ENCODE peak calls at places on chromosomes 16 and 17, in nine cellular contexts. B, E, R, S, N, G, A, H and K are unnamed samples.

GRCh38 chr17:46191332-46192210 is 1.7 kb downstream of the KANSL1 start:
- DNase-seq in B (peak), A (peak), G (peak), H (no peak), N (peak), R (no peak), E (no peak), S (no peak), K (no peak)

GRCh38 chr16:711548-712320 is 3.2 kb upstream of the METRN start:
- DNase-seq in N (peak), A (peak), R (no peak), G (peak), H (no peak), E (peak), B (no peak), S (peak), K (no peak)

GRCh38 chr17:60223456-60223855 is 73.7 kb downstream of the CA4 start:
- DNase-seq in E (no peak), A (no peak), R (no peak), S (no peak), H (no peak), G (no peak), N (no peak), B (no peak), K (no peak)

GRCh38 chr17:61495161-61495857 is 43.1 kb downstream of the TBX4 start:
- DNase-seq in B (no peak), H (no peak), N (no peak), S (no peak), A (peak), E (no peak), G (no peak), R (no peak), K (no peak)

GRCh38 chr17:50213026-50214015 is 11.9 kb upstream of the COL1A1 start:
- DNase-seq in R (peak), G (no peak), E (no peak), A (no peak), S (peak), B (no peak), H (no peak), N (no peak), K (no peak)

GRCh38 chr16:68790130-68790761 is 53.1 kb upstream of the TANGO6 start:
- DNase-seq in G (no peak), N (peak), E (no peak), A (peak), R (no peak), S (peak), H (no peak), B (peak), K (no peak)

GRCh38 chr16:81936209-81936608 is 75.1 kb downstream of the SDR42E1 start:
- DNase-seq in N (no peak), E (no peak), G (no peak), A (no peak), S (no peak), R (no peak), H (no peak), B (no peak), K (no peak)

GRCh38 chr17:6510321-6511023 is 45.9 kb downstream of the PITPNM3 start:
- DNase-seq in A (peak), G (no peak), S (no peak), R (no peak), E (no peak), B (no peak), N (no peak), H (peak), K (no peak)

GRCh38 chr16:87702325-87702811 is 63.4 kb downstream of the KLHDC4 start:
- DNase-seq in H (no peak), B (peak), A (no peak), N (no peak), R (no peak), G (peak), S (no peak), E (no peak), K (no peak)
- TF ChIP-seq POLR2A in H (no peak), B (no peak), A (no peak), N (no peak), R (no peak), G (no peak), S (no peak), E (no peak), K (no peak)

GRCh38 chr16:55151901-55152300 is 172.1 kb upstream of the IRX6 start:
- DNase-seq in E (no peak), G (no peak), H (no peak), S (no peak), R (no peak), A (no peak), N (no peak), B (no peak), K (no peak)

GRCh38 chr16:55154956-55155355 is 169.0 kb upstream of the IRX6 start:
- DNase-seq in A (no peak), G (no peak), N (no peak), B (no peak), E (no peak), H (no peak), S (no peak), R (no peak), K (no peak)

GRCh38 chr16:55155815-55156214 is 168.2 kb upstream of the IRX6 start:
- DNase-seq in R (no peak), E (no peak), A (no peak), N (no peak), H (no peak), B (no peak), G (no peak), S (no peak), K (no peak)

GRCh38 chr16:55152875-55153390 is 171.1 kb upstream of the IRX6 start:
- DNase-seq in N (no peak), R (no peak), A (no peak), B (no peak), E (no peak), H (no peak), S (no peak), G (no peak), K (no peak)

GRCh38 chr16:55154261-55154660 is 169.7 kb upstream of the IRX6 start:
- DNase-seq in H (no peak), N (no peak), E (no peak), G (no peak), S (no peak), R (no peak), B (no peak), A (no peak), K (no peak)
- TF ChIP-seq POLR2A in H (no peak), N (no peak), E (no peak), G (no peak), S (no peak), R (no peak), B (no peak), A (no peak), K (no peak)

GRCh38 chr16:31201511-31202401 is 804 bp downstream of the PYCARD start:
- DNase-seq in N (no peak), B (no peak), E (no peak), H (no peak), G (no peak), S (peak), A (no peak), R (no peak), K (peak)
- TF ChIP-seq POLR2A in N (no peak), B (no peak), E (no peak), H (no peak), G (no peak), S (no peak), A (no peak), R (no peak), K (no peak)

DNA sequence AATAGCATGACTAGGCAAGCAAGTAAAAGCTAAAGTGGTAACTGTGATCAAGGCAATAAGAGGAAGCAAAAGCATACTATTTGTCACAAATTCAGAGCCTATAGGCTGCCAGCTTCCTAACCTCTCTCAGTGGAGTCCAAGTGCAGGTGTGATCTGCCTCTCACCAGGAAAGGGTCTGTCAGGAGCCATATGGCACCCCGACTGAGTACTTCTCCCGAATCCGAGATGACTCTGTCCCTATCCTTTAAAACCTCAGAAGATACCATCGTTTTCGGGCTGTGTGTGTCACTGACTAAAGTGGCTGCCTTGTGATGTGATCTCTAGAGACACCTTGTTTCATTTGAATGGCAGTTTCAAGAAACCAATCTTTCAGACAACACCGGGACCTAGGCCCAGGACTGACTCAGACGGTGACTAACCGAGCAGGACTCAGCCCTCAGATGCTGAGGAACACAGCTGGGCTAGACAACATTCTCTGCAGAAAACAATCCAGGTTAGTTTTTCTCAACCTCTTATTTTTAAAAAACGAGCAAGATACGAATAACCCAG is 63.6 kb downstream of the SMG6 start:
- DNase-seq in A (peak), R (no peak), S (peak), B (peak), N (no peak), H (no peak), G (peak), E (peak), K (peak)
- TF ChIP-seq POLR2A in A (no peak), R (no peak), S (no peak), B (no peak), N (no peak), H (no peak), G (no peak), E (no peak), K (no peak)

GRCh38 chr17:78351449-78352006 is 8.3 kb downstream of the SOCS3 start:
- DNase-seq in A (peak), G (peak), E (peak), H (peak), N (peak), S (peak), B (no peak), R (peak), K (peak)
- TF ChIP-seq POLR2A in A (no peak), G (no peak), E (no peak), H (peak), N (no peak), S (no peak), B (no peak), R (no peak), K (no peak)

GRCh38 chr16:13780406-13780805 is 139.5 kb upstream of the ERCC4 start:
- DNase-seq in G (no peak), N (no peak), B (no peak), S (no peak), H (no peak), E (no peak), A (no peak), R (no peak), K (no peak)

GRCh38 chr16:13780841-13781553 is 139.0 kb upstream of the ERCC4 start:
- DNase-seq in A (no peak), G (no peak), E (no peak), S (no peak), R (no peak), B (no peak), H (no peak), N (no peak), K (no peak)

GRCh38 chr16:13781579-13782338 is 138.2 kb upstream of the ERCC4 start:
- DNase-seq in A (no peak), G (no peak), E (no peak), H (no peak), S (no peak), R (no peak), N (no peak), B (no peak), K (no peak)

DNA sequence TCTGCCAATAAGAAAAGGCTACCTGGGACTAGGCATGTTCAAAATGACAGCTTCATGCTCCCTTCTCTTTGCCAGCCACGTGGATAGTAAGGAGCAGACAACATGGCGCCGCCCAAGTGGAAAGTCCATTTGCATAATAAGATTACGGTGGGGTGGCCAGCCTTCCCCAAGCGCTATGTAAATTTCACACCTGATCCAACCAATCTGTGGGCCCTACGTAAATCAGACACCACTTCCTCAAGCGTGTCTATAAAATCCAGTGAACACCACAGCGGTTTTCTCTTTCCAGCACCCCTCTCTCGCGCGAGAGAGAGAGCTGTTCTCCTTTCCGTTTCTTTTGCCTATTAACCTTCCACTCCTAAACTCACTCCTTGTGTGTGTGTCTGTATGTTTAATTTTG is 140.3 kb upstream of the ERCC4 start:
- DNase-seq in A (no peak), B (no peak), G (peak), E (no peak), S (no peak), H (no peak), N (no peak), R (no peak), K (no peak)
- TF ChIP-seq POLR2A in A (no peak), B (no peak), G (no peak), E (no peak), S (no peak), H (no peak), N (no peak), R (no peak), K (no peak)